ENCODE peak calls at places on chromosomes 16 and 17, in six cellular contexts. W is WERI-Rb-1, Z is ovary, J is fibroblast of mammary gland, F is brain microvascular endothelial cell, L is kidney epithelial cell. U is an unnamed sample.

GRCh38 chr17:77189148-77189547 is 48.4 kb downstream of the SEC14L1 start:
- DNase-seq in J (no peak), W (no peak), F (no peak), L (no peak), Z (no peak), U (no peak)

GRCh38 chr16:47581114-47581513 is 120.0 kb downstream of the PHKB start:
- DNase-seq in F (no peak), L (no peak), Z (no peak), J (peak), W (no peak), U (no peak)

GRCh38 chr17:30414486-30414885 is 35.8 kb downstream of the CPD start:
- DNase-seq in F (no peak), J (no peak), W (no peak), L (no peak), Z (no peak), U (no peak)

GRCh38 chr17:80104321-80104955 is 3.1 kb downstream of the GAA start:
- DNase-seq in L (no peak), Z (peak), W (peak), F (no peak), J (no peak), U (no peak)

GRCh38 chr17:28950752-28951427 is 428 bp downstream of the PHF12 start:
- DNase-seq in W (no peak), J (no peak), L (no peak), Z (no peak), F (no peak), U (no peak)

GRCh38 chr16:84585472-84585871 is 32.4 kb downstream of the COTL1 start:
- DNase-seq in F (no peak), L (no peak), W (no peak), J (no peak), Z (no peak), U (no peak)

GRCh38 chr16:85350146-85350728 is 238.0 kb upstream of the CIBAR2 start:
- DNase-seq in F (no peak), L (no peak), Z (no peak), W (peak), J (no peak), U (no peak)

GRCh38 chr16:261031-261691 is 14.6 kb downstream of the RGS11 start:
- DNase-seq in Z (no peak), L (no peak), W (peak), F (no peak), J (no peak), U (no peak)

GRCh38 chr17:77427471-77427991 is 286.8 kb downstream of the SEC14L1 start:
- DNase-seq in J (peak), F (peak), L (no peak), Z (peak), W (no peak), U (peak)

GRCh38 chr16:64339052-64339770 is 782.7 kb downstream of the CDH11 start:
- DNase-seq in F (peak), Z (no peak), J (peak), L (no peak), W (no peak), U (peak)

GRCh38 chr17:49843774-49844350 is 4.0 kb downstream of the TAC4 start:
- DNase-seq in L (no peak), W (peak), F (no peak), Z (no peak), J (peak), U (no peak)

GRCh38 chr16:14483819-14484385 is 146.2 kb downstream of the PARN start:
- DNase-seq in Z (no peak), J (no peak), L (no peak), W (peak), F (no peak), U (no peak)

GRCh38 chr16:57970971-57971370 is at the start of gene CNGB1:
- DNase-seq in F (no peak), Z (no peak), J (no peak), W (peak), L (no peak), U (no peak)

GRCh38 chr17:46035112-46035818 is 36.2 kb downstream of the STH start:
- DNase-seq in J (no peak), W (no peak), Z (no peak), L (no peak), F (no peak), U (no peak)

GRCh38 chr16:2858245-2859025 is 465 bp upstream of the PRSS22 start:
- DNase-seq in J (no peak), Z (no peak), L (no peak), W (no peak), F (no peak), U (no peak)

GRCh38 chr17:17077861-17078732 is 35.8 kb downstream of the MPRIP start:
- DNase-seq in W (no peak), J (no peak), F (no peak), L (no peak), Z (no peak), U (no peak)

GRCh38 chr17:69525920-69526841 is 111.7 kb downstream of the MAP2K6 start:
- DNase-seq in Z (peak), J (peak), F (peak), L (no peak), W (peak), U (no peak)

GRCh38 chr17:49646391-49647255 is 31.3 kb downstream of the SPOP start:
- DNase-seq in L (peak), J (peak), F (peak), W (no peak), Z (no peak), U (peak)

GRCh38 chr17:77772899-77773358 is 185.6 kb upstream of the TNRC6C start:
- DNase-seq in L (no peak), F (no peak), J (no peak), W (peak), Z (no peak), U (no peak)

GRCh38 chr16:53817117-53817516 is 113.2 kb downstream of the FTO start:
- DNase-seq in F (peak), W (no peak), J (peak), Z (no peak), L (peak), U (peak)

GRCh38 chr17:62727916-62728672 is 80.0 kb downstream of the MARCHF10 start:
- DNase-seq in W (no peak), Z (no peak), F (no peak), J (no peak), L (no peak), U (no peak)

GRCh38 chr17:43341705-43342600 is 56.8 kb upstream of the ARL4D start:
- DNase-seq in L (no peak), W (no peak), F (peak), J (peak), Z (no peak), U (no peak)

GRCh38 chr16:51151435-51151950 is 423 bp upstream of the SALL1 start:
- DNase-seq in Z (peak), L (no peak), W (peak), F (no peak), J (peak), U (no peak)

GRCh38 chr17:3891626-3892094 is 1.2 kb downstream of the CAMKK1 start:
- DNase-seq in W (no peak), F (no peak), J (peak), Z (no peak), L (no peak), U (no peak)

GRCh38 chr16:11447836-11448235 is 102.6 kb downstream of the RMI2 start:
- DNase-seq in L (no peak), F (no peak), J (no peak), Z (no peak), W (no peak), U (no peak)

GRCh38 chr17:32007463-32008298 is 498 bp downstream of the LRRC37B start:
- DNase-seq in F (peak), L (no peak), W (peak), Z (peak), J (peak), U (no peak)

GRCh38 chr17:81812571-81813370 is 8.8 kb downstream of the GCGR start:
- DNase-seq in Z (no peak), L (no peak), W (no peak), F (no peak), J (no peak), U (no peak)

GRCh38 chr17:69608808-69609494 is 194.5 kb downstream of the MAP2K6 start:
- DNase-seq in Z (no peak), W (no peak), L (peak), J (peak), F (peak), U (peak)

GRCh38 chr16:89031715-89032659 is 55.0 kb upstream of the CBFA2T3 start:
- DNase-seq in Z (no peak), L (no peak), F (no peak), J (no peak), W (no peak), U (no peak)

GRCh38 chr16:64459402-64459801 is 662.5 kb downstream of the CDH11 start:
- DNase-seq in F (no peak), W (no peak), Z (no peak), J (no peak), L (no peak), U (no peak)

GRCh38 chr16:590165-590874 is 454 bp downstream of the RAB40C start:
- DNase-seq in F (no peak), J (peak), W (peak), Z (peak), L (no peak), U (no peak)

GRCh38 chr17:56678249-56679144 is 85.0 kb downstream of the NOG start:
- DNase-seq in Z (no peak), F (no peak), L (no peak), W (peak), J (no peak), U (no peak)

GRCh38 chr17:50283246-50283645 is 9.0 kb downstream of the TMEM92 start:
- DNase-seq in Z (no peak), J (peak), W (no peak), F (no peak), L (no peak), U (no peak)

GRCh38 chr17:56870163-56870651 is 36.3 kb downstream of the DGKE start:
- DNase-seq in L (no peak), J (peak), F (no peak), Z (no peak), W (no peak), U (no peak)

GRCh38 chr16:73065617-73066313 is 17.8 kb upstream of the ZFHX3 start:
- DNase-seq in J (no peak), F (no peak), Z (no peak), W (no peak), L (no peak), U (no peak)

GRCh38 chr16:71515026-71515425 is 11.2 kb upstream of the CHST4 start:
- DNase-seq in L (no peak), Z (no peak), F (no peak), W (peak), J (no peak), U (no peak)

GRCh38 chr17:68299817-68300216 is 8.5 kb downstream of the ARSG start:
- DNase-seq in W (no peak), J (no peak), Z (no peak), F (no peak), L (no peak), U (no peak)

GRCh38 chr16:20676867-20677266 is 20.6 kb downstream of the ACSM1 start:
- DNase-seq in J (no peak), Z (no peak), W (no peak), F (no peak), L (no peak), U (no peak)

GRCh38 chr16:20675488-20676267 is 21.8 kb downstream of the ACSM1 start:
- DNase-seq in W (no peak), F (no peak), Z (peak), J (peak), L (peak), U (no peak)

GRCh38 chr16:20674684-20675487 is 22.6 kb downstream of the ACSM1 start:
- DNase-seq in L (no peak), J (no peak), W (no peak), Z (peak), F (no peak), U (no peak)

GRCh38 chr16:20678242-20678641 is 19.2 kb downstream of the ACSM1 start:
- DNase-seq in Z (no peak), J (no peak), F (no peak), L (no peak), W (no peak), U (no peak)

DNA sequence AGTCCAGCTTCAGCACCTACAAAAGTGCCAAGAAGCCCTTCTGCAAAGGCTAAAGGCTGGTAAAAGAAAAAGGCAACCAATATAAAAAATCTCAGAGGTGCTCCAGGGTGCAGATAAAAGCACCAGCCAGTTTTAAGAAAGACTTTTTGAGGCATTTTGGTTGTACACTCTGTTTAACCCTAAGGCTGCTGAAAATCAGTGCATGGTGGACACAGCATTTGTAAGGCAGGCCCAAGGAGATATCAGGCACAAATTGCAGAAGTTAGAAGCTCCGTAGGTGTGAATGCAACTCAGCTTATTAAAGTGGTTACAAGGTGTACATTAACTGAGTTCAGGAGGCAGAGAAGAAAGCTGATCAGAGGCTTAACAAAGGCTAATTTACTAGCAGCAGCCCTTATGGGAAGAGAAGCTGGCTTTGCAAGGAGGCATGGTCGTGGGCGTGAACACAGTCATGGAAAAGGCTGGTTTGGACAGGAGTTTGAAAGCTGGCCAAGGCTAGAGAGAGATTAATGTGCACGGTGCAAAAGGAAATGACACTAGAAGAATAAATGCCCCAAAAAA is 21.1 kb downstream of the ACSM1 start:
- DNase-seq in F (no peak), L (no peak), W (peak), Z (no peak), J (no peak), U (no peak)
- H3K4me3 ChIP-seq in F (no peak), L (peak), W (no peak), Z (peak), J (no peak), U (no peak)

GRCh38 chr17:40340880-40341807 is 23.4 kb downstream of the GJD3 start:
- DNase-seq in Z (peak), W (peak), L (no peak), F (peak), J (peak), U (no peak)
- TF ChIP-seq CTCF in Z (no peak), W (peak), L (peak), F (peak), J (no peak), U (no peak)

GRCh38 chr17:42146911-42147607 is 7.7 kb downstream of the RAB5C start:
- DNase-seq in W (no peak), Z (no peak), L (no peak), F (no peak), J (no peak), U (no peak)

GRCh38 chr17:42139093-42139492 is 15.7 kb downstream of the RAB5C start:
- DNase-seq in F (no peak), Z (no peak), W (no peak), L (no peak), J (no peak), U (no peak)

GRCh38 chr17:42136654-42137051 is 14.0 kb downstream of the HSPB9 start:
- DNase-seq in L (no peak), F (no peak), J (no peak), W (no peak), Z (no peak), U (no peak)

GRCh38 chr17:42141382-42141781 is 13.4 kb downstream of the RAB5C start:
- DNase-seq in J (no peak), W (no peak), F (no peak), L (no peak), Z (no peak), U (no peak)

DNA sequence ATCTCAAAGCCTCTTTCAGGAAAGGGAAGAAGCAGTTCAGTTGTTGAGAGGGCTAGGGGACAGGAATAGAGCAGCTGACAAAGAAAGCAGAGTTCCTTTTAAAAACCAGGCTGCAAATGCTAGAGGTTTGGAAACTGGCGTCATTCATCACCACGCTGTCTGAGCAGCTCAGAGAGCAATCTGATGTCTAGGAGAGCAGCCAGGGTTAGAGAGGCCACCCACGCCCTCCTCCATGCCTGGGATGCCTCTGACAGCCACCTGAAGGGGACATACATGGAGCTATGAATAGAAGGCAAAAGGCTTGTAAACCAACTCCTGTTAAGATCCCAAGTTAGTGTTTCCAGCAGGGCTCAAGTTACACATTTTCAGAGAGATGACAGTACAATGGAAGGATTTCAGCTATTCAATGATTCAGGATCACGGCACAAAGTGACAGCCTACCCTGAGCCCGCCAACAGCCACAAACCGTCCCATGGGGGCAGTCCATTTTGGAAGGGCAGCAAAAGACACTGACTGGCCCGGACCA is 12.4 kb downstream of the RAB5C start:
- DNase-seq in W (no peak), F (peak), Z (no peak), J (peak), L (no peak), U (peak)
- H3K4me3 ChIP-seq in W (no peak), F (no peak), Z (no peak), J (no peak), L (no peak), U (no peak)

GRCh38 chr17:73420897-73421296 is 109.1 kb upstream of the CDC42EP4 start:
- DNase-seq in W (no peak), L (no peak), J (peak), Z (no peak), F (peak), U (no peak)
- TF ChIP-seq CTCF in W (peak), L (peak), J (peak), Z (no peak), F (peak), U (peak)

DNA sequence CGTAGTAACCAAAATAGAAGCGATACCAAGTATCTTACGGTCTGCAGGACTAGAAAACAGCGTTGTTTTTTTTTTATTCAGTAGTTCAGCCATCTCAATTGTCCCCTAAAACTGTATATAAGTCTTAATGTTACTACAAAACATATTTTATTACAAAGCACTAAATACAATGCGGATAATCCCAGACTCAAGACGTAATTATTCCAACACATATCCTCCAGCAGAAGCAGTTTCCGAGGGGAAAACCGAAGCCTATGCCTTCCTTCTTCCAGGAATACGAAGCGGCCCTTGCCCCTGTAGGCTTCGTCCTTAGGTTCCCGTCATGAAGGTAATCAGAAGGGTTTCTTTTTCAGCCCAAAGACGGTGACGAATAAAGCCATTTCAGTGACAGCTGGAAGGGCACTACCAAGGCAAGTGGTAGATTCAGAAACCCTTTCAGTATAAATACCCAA is 2.3 kb downstream of the TMEM107 start:
- DNase-seq in L (no peak), F (no peak), W (no peak), J (no peak), Z (no peak), U (no peak)
- H3K4me3 ChIP-seq in L (peak), F (peak), W (peak), J (peak), Z (peak), U (peak)

GRCh38 chr17:48470388-48471034 is 40.5 kb upstream of the SKAP1 start:
- DNase-seq in F (no peak), L (no peak), J (peak), Z (no peak), W (no peak), U (no peak)
- TF ChIP-seq CTCF in F (peak), L (no peak), J (no peak), Z (no peak), W (no peak), U (no peak)

DNA sequence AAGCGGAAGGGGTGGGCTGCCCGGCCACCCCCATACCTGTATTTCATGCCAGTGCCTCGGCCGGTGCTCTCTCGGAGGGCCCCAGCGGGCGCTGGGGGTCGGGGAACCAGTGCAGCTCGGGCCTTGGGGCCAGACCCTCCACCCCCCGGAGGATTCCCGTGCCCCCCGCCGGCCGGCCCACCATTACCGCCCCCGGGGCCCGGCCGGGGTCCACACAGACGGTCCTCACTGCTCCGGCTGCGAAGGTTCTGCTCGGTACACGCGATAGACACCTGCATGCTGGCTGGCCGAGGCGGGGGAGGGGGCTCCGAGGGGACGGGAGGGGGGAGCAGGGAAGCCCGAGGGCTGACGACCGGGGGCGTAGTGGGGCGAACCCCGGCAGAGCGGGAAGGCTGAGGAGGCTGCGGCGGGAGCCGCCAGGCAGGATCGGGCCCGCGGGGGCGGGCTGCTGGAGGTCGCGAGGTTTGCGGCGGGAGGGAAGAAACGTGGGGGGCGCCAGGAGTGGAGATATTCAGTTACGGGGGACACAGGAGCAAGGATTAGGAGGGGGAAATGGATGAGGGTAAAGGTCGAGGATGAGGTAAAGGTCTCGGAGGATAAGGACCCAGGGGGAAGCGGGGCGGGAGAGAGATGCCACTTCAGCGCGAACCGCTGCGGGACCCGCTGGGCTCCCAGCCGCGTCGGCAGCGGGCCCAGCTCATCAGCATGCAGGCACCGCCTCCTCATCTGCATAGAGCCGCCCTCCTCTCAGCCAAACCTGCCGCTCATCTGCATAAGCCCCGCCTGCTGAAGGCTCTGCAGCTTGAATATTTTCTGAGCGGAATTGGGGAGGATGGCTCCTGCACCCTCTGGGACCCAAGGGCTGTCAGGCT is at the start of gene KCNAB3:
- DNase-seq in F (peak), L (no peak), Z (peak), J (peak), W (no peak), U (no peak)
- H3K4me3 ChIP-seq in F (peak), L (peak), Z (peak), J (peak), W (no peak), U (peak)